ENCODE peak calls at places on chromosome 5, in six cellular contexts. T, A, Y, F, I and E are unnamed samples.

GRCh38 chr5:131991593-131992324 is 19.7 kb downstream of the ACSL6 start:
- DNase-seq in Y (no peak), T (peak; percentile 22), A (no peak), I (no peak), F (no peak), E (no peak)

GRCh38 chr5:34022131-34022705 is 14.4 kb upstream of the AMACR start:
- DNase-seq in Y (peak; percentile 53), T (no peak), I (peak; percentile 71), A (no peak), F (no peak), E (no peak)

GRCh38 chr5:38051711-38052508 is 206.4 kb upstream of the EGFLAM start:
- DNase-seq in I (no peak), F (no peak), Y (no peak), A (no peak), T (no peak), E (no peak)

GRCh38 chr5:139642213-139642612 is 5.9 kb upstream of the CXXC5 start:
- DNase-seq in F (no peak), A (no peak), T (no peak), Y (no peak), I (no peak), E (no peak)

GRCh38 chr5:58259685-58260152 is 200.2 kb downstream of the PLK2 start:
- DNase-seq in A (peak; percentile 91), T (no peak), I (peak; percentile 87), Y (peak; percentile 82), F (peak; percentile 56), E (peak; percentile 97)

GRCh38 chr5:10295619-10296326 is 11.9 kb downstream of the CMBL start:
- DNase-seq in A (no peak), Y (no peak), T (no peak), F (no peak), I (peak; percentile 21), E (no peak)

GRCh38 chr5:40503438-40503837 is 176.3 kb upstream of the PTGER4 start:
- DNase-seq in T (no peak), F (no peak), I (no peak), A (no peak), Y (no peak), E (no peak)

GRCh38 chr5:42676362-42676761 is 80.3 kb upstream of the CCDC152 start:
- DNase-seq in A (no peak), T (no peak), Y (no peak), I (no peak), F (no peak), E (no peak)

GRCh38 chr5:98763001-98763630 is 10.3 kb upstream of the RGMB start:
- DNase-seq in F (peak; percentile 86), A (peak; percentile 76), Y (peak; percentile 96), I (peak; percentile 85), T (no peak), E (no peak)

GRCh38 chr5:66231508-66231907 is 87.4 kb downstream of the SREK1 start:
- DNase-seq in I (no peak), Y (no peak), A (no peak), F (no peak), T (no peak), E (no peak)

GRCh38 chr5:38598994-38599611 is 42.7 kb upstream of the LIFR start:
- DNase-seq in A (peak; percentile 51), I (peak; percentile 90), F (peak; percentile 40), Y (peak; percentile 50), T (no peak), E (peak; percentile 63)

GRCh38 chr5:168943999-168944398 is 356.9 kb downstream of the SLIT3 start:
- DNase-seq in T (no peak), I (no peak), A (no peak), Y (no peak), F (no peak), E (no peak)

GRCh38 chr5:81007637-81008027 is 47.5 kb downstream of the RASGRF2 start:
- DNase-seq in A (no peak), Y (no peak), I (no peak), F (no peak), T (no peak), E (no peak)

GRCh38 chr5:56757077-56757476 is 58.3 kb upstream of the MAP3K1 start:
- DNase-seq in A (no peak), I (no peak), T (no peak), F (no peak), Y (peak; percentile 8), E (no peak)

GRCh38 chr5:132677191-132677590 is 3.4 kb downstream of the IL4 start:
- DNase-seq in T (peak; percentile 79), I (peak; percentile 81), F (peak; percentile 76), Y (peak; percentile 86), A (peak; percentile 45), E (peak; percentile 83)

GRCh38 chr5:17258429-17258828 is 41.0 kb downstream of the BASP1 start:
- DNase-seq in Y (peak; percentile 20), F (no peak), I (peak; percentile 49), T (no peak), A (no peak), E (no peak)

GRCh38 chr5:79588645-79589044 is 23.6 kb upstream of the TENT2 start:
- DNase-seq in Y (no peak), F (no peak), A (no peak), I (no peak), T (no peak), E (no peak)

GRCh38 chr5:123951204-123951977 is 439.4 kb downstream of the CSNK1G3 start:
- DNase-seq in Y (peak; percentile 91), T (no peak), F (peak; percentile 81), A (peak; percentile 86), I (peak; percentile 98), E (peak; percentile 89)

GRCh38 chr5:16776611-16777251 is 159.4 kb downstream of the MYO10 start:
- DNase-seq in T (no peak), I (no peak), A (no peak), F (no peak), Y (peak; percentile 11), E (no peak)

GRCh38 chr5:81852277-81853004 is 101.5 kb upstream of the SSBP2 start:
- DNase-seq in T (peak; percentile 54), I (peak; percentile 70), F (no peak), Y (peak; percentile 25), A (peak; percentile 29), E (no peak)

GRCh38 chr5:107572800-107573368 is 97.9 kb downstream of the EFNA5 start:
- DNase-seq in T (no peak), I (no peak), F (no peak), Y (no peak), A (no peak), E (no peak)

GRCh38 chr5:74251106-74252032 is 389.2 kb downstream of the ENC1 start:
- DNase-seq in I (peak; percentile 84), T (no peak), A (peak; percentile 85), Y (peak; percentile 97), F (peak; percentile 94), E (peak; percentile 98)

GRCh38 chr5:120479066-120479465 is 15.0 kb downstream of the PRR16 start:
- DNase-seq in I (peak; percentile 49), A (no peak), F (no peak), T (no peak), Y (peak; percentile 30), E (no peak)

GRCh38 chr5:14741721-14742426 is 77.4 kb downstream of the OTULIN start:
- DNase-seq in Y (no peak), T (no peak), A (no peak), I (no peak), F (no peak), E (no peak)

GRCh38 chr5:178114325-178115135 is 1.2 kb downstream of the N4BP3 start:
- DNase-seq in T (no peak), Y (no peak), A (no peak), F (no peak), I (no peak), E (no peak)

GRCh38 chr5:110288766-110289165 is 437.7 kb downstream of the TMEM232 start:
- DNase-seq in I (peak; percentile 80), A (no peak), Y (peak; percentile 99), T (no peak), F (peak; percentile 88), E (no peak)

GRCh38 chr5:24539625-24540024 is 105.2 kb downstream of the CDH10 start:
- DNase-seq in Y (no peak), T (no peak), F (no peak), I (no peak), A (no peak), E (no peak)

GRCh38 chr5:132079619-132080018 is 6.0 kb downstream of the CSF2 start:
- DNase-seq in F (no peak), Y (no peak), A (no peak), I (no peak), T (no peak), E (no peak)

GRCh38 chr5:106085136-106085535 is 1585.6 kb downstream of the EFNA5 start:
- DNase-seq in I (no peak), F (no peak), T (no peak), A (no peak), Y (no peak), E (no peak)
- H3K4me3 ChIP-seq in I (no peak overlapping the region), F (no peak overlapping the region), T (no peak overlapping the region), A (no peak overlapping the region), Y (no peak overlapping the region), E (no peak overlapping the region)

DNA sequence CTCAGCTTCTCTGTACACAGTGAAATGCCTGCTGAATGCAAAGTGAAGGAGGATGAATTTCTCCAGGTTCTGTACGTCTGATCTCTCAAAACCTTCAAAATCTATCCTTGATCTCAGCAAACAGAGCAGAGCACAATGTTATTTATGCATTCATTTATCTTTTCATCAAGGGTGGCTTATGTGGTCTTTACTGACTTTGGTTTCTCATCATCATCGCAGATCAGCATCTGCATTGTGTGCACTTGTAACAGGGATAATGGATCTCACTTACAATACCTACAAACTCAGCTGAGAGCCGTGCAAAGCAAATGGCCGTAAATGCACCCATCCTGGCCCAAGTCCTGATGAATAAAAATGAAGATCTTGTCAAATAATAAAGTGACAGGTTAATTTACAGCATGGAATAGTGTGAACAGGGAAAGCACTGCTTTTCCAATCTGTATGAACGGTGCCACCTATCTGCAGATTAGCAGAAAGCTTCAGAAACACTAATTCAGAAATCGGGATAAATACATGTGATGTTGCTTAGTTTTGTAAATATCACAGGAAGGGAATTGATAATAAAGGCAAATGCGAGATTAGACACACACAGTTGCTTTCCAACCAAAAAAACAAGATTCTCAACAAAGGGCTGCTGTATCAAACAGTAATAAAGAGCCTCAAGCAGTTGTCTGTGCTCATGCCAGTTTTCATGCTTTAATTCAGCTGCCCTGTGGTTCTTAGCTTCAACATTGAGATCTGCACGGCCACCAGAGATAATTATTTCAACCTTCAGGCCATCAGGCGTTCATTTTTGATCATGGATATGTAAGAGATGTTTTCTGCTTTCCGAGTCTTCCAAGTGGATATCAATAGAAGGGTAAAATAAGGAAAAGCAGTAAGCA is 153.3 kb upstream of the POU5F2 start:
- DNase-seq in A (no peak), F (no peak), Y (peak; percentile 18), I (no peak), T (no peak), E (no peak)
- TF ChIP-seq CTCF in A (peak; percentile 61), F (peak; percentile 59), Y (peak; percentile 57), I (peak; percentile 67), T (peak; percentile 33), E (peak; percentile 62)

GRCh38 chr5:52789378-52789777 is 1.7 kb downstream of the ITGA1 start:
- DNase-seq in T (no peak), A (no peak), I (no peak), Y (no peak), F (no peak), E (no peak)
- H3K4me3 ChIP-seq in T (peak overlapping the region; percentile 72), A (peak overlapping the region; percentile 77), I (peak overlapping the region; percentile 67), Y (peak overlapping the region; percentile 76), F (peak overlapping the region; percentile 57), E (peak overlapping the region; percentile 60)

DNA sequence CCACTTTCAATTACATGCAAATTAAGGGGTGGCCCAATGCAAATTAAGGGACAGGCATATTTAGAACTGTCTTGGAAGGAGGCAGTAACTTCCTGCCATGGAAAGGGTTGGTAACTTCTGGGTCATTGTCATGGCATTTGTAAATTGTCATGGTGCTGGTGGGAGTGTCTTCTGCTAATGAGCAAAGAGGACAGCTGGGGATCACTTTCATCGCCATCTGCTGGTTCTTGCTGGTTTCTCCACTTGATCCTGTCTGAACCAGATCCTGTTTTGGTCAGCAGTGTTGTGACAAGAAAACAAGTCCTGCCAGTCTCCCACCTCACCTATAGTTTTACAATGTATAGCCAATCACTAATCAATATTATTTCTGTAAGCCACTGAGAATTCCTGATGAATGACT is 23.4 kb upstream of the UGT3A2 start:
- DNase-seq in I (peak; percentile 5), F (no peak), Y (peak; percentile 39), A (no peak), T (no peak), E (no peak)
- TF ChIP-seq CTCF in I (peak; percentile 58), F (peak; percentile 55), Y (peak; percentile 57), A (peak; percentile 47), T (no peak), E (peak; percentile 37)